ENCODE peak calls at places on chromosomes 5 and 9, in eight cellular contexts. One of them, this sample, is unnamed.
A peak's percentile ranks its signal among the peaks of the same experiment; 100 is the strongest.

GRCh38 chr5:95864944-95865504 is 42.5 kb upstream of the GLRX start:
- DNase-seq in ovary: no peak
- DNase-seq in stimulated activated CD4-positive, alpha-beta T cell treated with anti-CD3 and anti-CD28 coated beads, Interleukin-1b, Interleukin-23, amount 100 ng/mL, for 24 hours: no peak
- DNase-seq in activated CD4-positive, CD25-positive, alpha-beta regulatory T cell treated with anti-CD3 and anti-CD28 coated beads, Interleukin-2, amount 50 U/mL, for 72 hours: no peak
- DNase-seq in GM12878: no peak
- DNase-seq in activated T-cell treated with anti-CD3 and anti-CD28 coated beads, Interleukin-2, amount 50 U/mL, for 1 hour: no peak
- DNase-seq in progenitor cell of endocrine pancreas: no peak
- DNase-seq in GM03348: no peak
- DNase-seq in this sample: no peak

GRCh38 chr9:16257604-16258003 is 612.9 kb downstream of the BNC2 start:
- DNase-seq in ovary: no peak
- DNase-seq in stimulated activated CD4-positive, alpha-beta T cell treated with anti-CD3 and anti-CD28 coated beads, Interleukin-1b, Interleukin-23, amount 100 ng/mL, for 24 hours: no peak
- DNase-seq in activated CD4-positive, CD25-positive, alpha-beta regulatory T cell treated with anti-CD3 and anti-CD28 coated beads, Interleukin-2, amount 50 U/mL, for 72 hours: no peak
- DNase-seq in GM12878: no peak
- DNase-seq in activated T-cell treated with anti-CD3 and anti-CD28 coated beads, Interleukin-2, amount 50 U/mL, for 1 hour: no peak
- DNase-seq in progenitor cell of endocrine pancreas: no peak
- DNase-seq in GM03348: peak; percentile 60
- DNase-seq in this sample: no peak

GRCh38 chr5:98187945-98188344 is 585.5 kb upstream of the RGMB start:
- DNase-seq in ovary: no peak
- DNase-seq in stimulated activated CD4-positive, alpha-beta T cell treated with anti-CD3 and anti-CD28 coated beads, Interleukin-1b, Interleukin-23, amount 100 ng/mL, for 24 hours: no peak
- DNase-seq in activated CD4-positive, CD25-positive, alpha-beta regulatory T cell treated with anti-CD3 and anti-CD28 coated beads, Interleukin-2, amount 50 U/mL, for 72 hours: no peak
- DNase-seq in GM12878: no peak
- DNase-seq in activated T-cell treated with anti-CD3 and anti-CD28 coated beads, Interleukin-2, amount 50 U/mL, for 1 hour: no peak
- DNase-seq in progenitor cell of endocrine pancreas: no peak
- DNase-seq in GM03348: no peak
- DNase-seq in this sample: no peak

GRCh38 chr9:133274236-133275104 is 531 bp downstream of the ABO start:
- DNase-seq in ovary: no peak
- DNase-seq in stimulated activated CD4-positive, alpha-beta T cell treated with anti-CD3 and anti-CD28 coated beads, Interleukin-1b, Interleukin-23, amount 100 ng/mL, for 24 hours: no peak
- DNase-seq in activated CD4-positive, CD25-positive, alpha-beta regulatory T cell treated with anti-CD3 and anti-CD28 coated beads, Interleukin-2, amount 50 U/mL, for 72 hours: no peak
- DNase-seq in GM12878: no peak
- DNase-seq in activated T-cell treated with anti-CD3 and anti-CD28 coated beads, Interleukin-2, amount 50 U/mL, for 1 hour: no peak
- DNase-seq in progenitor cell of endocrine pancreas: no peak
- DNase-seq in GM03348: no peak
- DNase-seq in this sample: no peak

GRCh38 chr5:42993516-42994284 is 46.4 kb downstream of the ANXA2R start:
- DNase-seq in ovary: no peak
- DNase-seq in stimulated activated CD4-positive, alpha-beta T cell treated with anti-CD3 and anti-CD28 coated beads, Interleukin-1b, Interleukin-23, amount 100 ng/mL, for 24 hours: no peak
- DNase-seq in activated CD4-positive, CD25-positive, alpha-beta regulatory T cell treated with anti-CD3 and anti-CD28 coated beads, Interleukin-2, amount 50 U/mL, for 72 hours: peak; percentile 57
- DNase-seq in GM12878: no peak
- DNase-seq in activated T-cell treated with anti-CD3 and anti-CD28 coated beads, Interleukin-2, amount 50 U/mL, for 1 hour: peak; percentile 71
- DNase-seq in progenitor cell of endocrine pancreas: no peak
- DNase-seq in GM03348: no peak
- DNase-seq in this sample: no peak

GRCh38 chr9:6305954-6306563 is 22.1 kb upstream of the TPD52L3 start:
- DNase-seq in ovary: no peak
- DNase-seq in stimulated activated CD4-positive, alpha-beta T cell treated with anti-CD3 and anti-CD28 coated beads, Interleukin-1b, Interleukin-23, amount 100 ng/mL, for 24 hours: no peak
- DNase-seq in activated CD4-positive, CD25-positive, alpha-beta regulatory T cell treated with anti-CD3 and anti-CD28 coated beads, Interleukin-2, amount 50 U/mL, for 72 hours: no peak
- DNase-seq in GM12878: peak; percentile 23
- DNase-seq in activated T-cell treated with anti-CD3 and anti-CD28 coated beads, Interleukin-2, amount 50 U/mL, for 1 hour: no peak
- DNase-seq in progenitor cell of endocrine pancreas: no peak
- DNase-seq in GM03348: peak; percentile 68
- DNase-seq in this sample: no peak

GRCh38 chr9:89410709-89411111 is 87.2 kb downstream of the SEMA4D start:
- DNase-seq in ovary: no peak
- DNase-seq in stimulated activated CD4-positive, alpha-beta T cell treated with anti-CD3 and anti-CD28 coated beads, Interleukin-1b, Interleukin-23, amount 100 ng/mL, for 24 hours: peak; percentile 56
- DNase-seq in activated CD4-positive, CD25-positive, alpha-beta regulatory T cell treated with anti-CD3 and anti-CD28 coated beads, Interleukin-2, amount 50 U/mL, for 72 hours: no peak
- DNase-seq in GM12878: peak; percentile 75
- DNase-seq in activated T-cell treated with anti-CD3 and anti-CD28 coated beads, Interleukin-2, amount 50 U/mL, for 1 hour: no peak
- DNase-seq in progenitor cell of endocrine pancreas: no peak
- DNase-seq in GM03348: no peak
- DNase-seq in this sample: no peak

GRCh38 chr5:154267516-154267915 is 77.0 kb downstream of the GALNT10 start:
- DNase-seq in ovary: no peak
- DNase-seq in stimulated activated CD4-positive, alpha-beta T cell treated with anti-CD3 and anti-CD28 coated beads, Interleukin-1b, Interleukin-23, amount 100 ng/mL, for 24 hours: no peak
- DNase-seq in activated CD4-positive, CD25-positive, alpha-beta regulatory T cell treated with anti-CD3 and anti-CD28 coated beads, Interleukin-2, amount 50 U/mL, for 72 hours: no peak
- DNase-seq in GM12878: no peak
- DNase-seq in activated T-cell treated with anti-CD3 and anti-CD28 coated beads, Interleukin-2, amount 50 U/mL, for 1 hour: no peak
- DNase-seq in progenitor cell of endocrine pancreas: no peak
- DNase-seq in GM03348: no peak
- DNase-seq in this sample: no peak

This sample was measured in keratinocyte.